ENCODE peak calls at places on chromosomes 4 and X, in five cellular contexts. One of them, this sample, is unnamed.

GRCh38 chr4:156109943-156110925 is 156.6 kb upstream of the CTSO start:
- DNase-seq in HepG2: no peak
- DNase-seq in ovary: no peak
- DNase-seq in heart left ventricle: peak
- DNase-seq in IMR-90: peak
- DNase-seq in this sample: no peak

GRCh38 chr4:73855406-73855805 is 2.3 kb downstream of the PF4V1 start:
- DNase-seq in HepG2: no peak
- DNase-seq in ovary: no peak
- DNase-seq in heart left ventricle: no peak
- DNase-seq in IMR-90: no peak
- DNase-seq in this sample: no peak

GRCh38 chr4:10893417-10893816 is 208.8 kb upstream of the CLNK start:
- DNase-seq in HepG2: no peak
- DNase-seq in ovary: no peak
- DNase-seq in heart left ventricle: no peak
- DNase-seq in IMR-90: no peak
- DNase-seq in this sample: no peak

GRCh38 chr4:178264001-178264400 is 821.8 kb upstream of the AGA start:
- DNase-seq in HepG2: no peak
- DNase-seq in ovary: no peak
- DNase-seq in heart left ventricle: no peak
- DNase-seq in IMR-90: no peak
- DNase-seq in this sample: no peak

GRCh38 chr4:149145803-149146202 is 669.8 kb downstream of the IQCM start:
- DNase-seq in HepG2: no peak
- DNase-seq in ovary: no peak
- DNase-seq in heart left ventricle: no peak
- DNase-seq in IMR-90: peak
- DNase-seq in this sample: no peak

GRCh38 chrX:10365532-10366265 is 208.9 kb downstream of the CLCN4 start:
- DNase-seq in HepG2: no peak
- DNase-seq in ovary: no peak
- DNase-seq in heart left ventricle: no peak
- DNase-seq in IMR-90: no peak
- DNase-seq in this sample: no peak

GRCh38 chr4:6692379-6692778 is 1.3 kb upstream of the S100P start:
- DNase-seq in HepG2: no peak
- DNase-seq in ovary: no peak
- DNase-seq in heart left ventricle: no peak
- DNase-seq in IMR-90: no peak
- DNase-seq in this sample: no peak

GRCh38 chr4:54683616-54684346 is 26.0 kb downstream of the KIT start:
- DNase-seq in HepG2: peak
- DNase-seq in ovary: no peak
- DNase-seq in heart left ventricle: no peak
- DNase-seq in IMR-90: no peak
- DNase-seq in this sample: no peak

GRCh38 chr4:2395584-2395983 is 22.9 kb downstream of the ZFYVE28 start:
- DNase-seq in HepG2: no peak
- DNase-seq in ovary: no peak
- DNase-seq in heart left ventricle: no peak
- DNase-seq in IMR-90: no peak
- DNase-seq in this sample: no peak

GRCh38 chr4:24842356-24842755 is 47.0 kb downstream of the SOD3 start:
- DNase-seq in HepG2: no peak
- DNase-seq in ovary: no peak
- DNase-seq in heart left ventricle: no peak
- DNase-seq in IMR-90: peak
- DNase-seq in this sample: no peak

GRCh38 chr4:41061482-41062185 is 152.7 kb downstream of the APBB2 start:
- DNase-seq in HepG2: no peak
- DNase-seq in ovary: no peak
- DNase-seq in heart left ventricle: no peak
- DNase-seq in IMR-90: peak
- DNase-seq in this sample: no peak

GRCh38 chr4:176205299-176205698 is 9.9 kb upstream of the SPATA4 start:
- DNase-seq in HepG2: no peak
- DNase-seq in ovary: no peak
- DNase-seq in heart left ventricle: no peak
- DNase-seq in IMR-90: no peak
- DNase-seq in this sample: no peak

GRCh38 chr4:874071-874470 is 48.1 kb upstream of the CPLX1 start:
- DNase-seq in HepG2: no peak
- DNase-seq in ovary: no peak
- DNase-seq in heart left ventricle: no peak
- DNase-seq in IMR-90: no peak
- DNase-seq in this sample: no peak

GRCh38 chrX:44570524-44570923 is 27.9 kb upstream of the FUNDC1 start:
- DNase-seq in HepG2: no peak
- DNase-seq in ovary: no peak
- DNase-seq in heart left ventricle: no peak
- DNase-seq in IMR-90: peak
- DNase-seq in this sample: no peak

GRCh38 chrX:31545726-31546125 is 473.9 kb upstream of the FTHL17 start:
- DNase-seq in HepG2: no peak
- DNase-seq in ovary: no peak
- DNase-seq in heart left ventricle: no peak
- DNase-seq in IMR-90: no peak
- DNase-seq in this sample: no peak

DNA sequence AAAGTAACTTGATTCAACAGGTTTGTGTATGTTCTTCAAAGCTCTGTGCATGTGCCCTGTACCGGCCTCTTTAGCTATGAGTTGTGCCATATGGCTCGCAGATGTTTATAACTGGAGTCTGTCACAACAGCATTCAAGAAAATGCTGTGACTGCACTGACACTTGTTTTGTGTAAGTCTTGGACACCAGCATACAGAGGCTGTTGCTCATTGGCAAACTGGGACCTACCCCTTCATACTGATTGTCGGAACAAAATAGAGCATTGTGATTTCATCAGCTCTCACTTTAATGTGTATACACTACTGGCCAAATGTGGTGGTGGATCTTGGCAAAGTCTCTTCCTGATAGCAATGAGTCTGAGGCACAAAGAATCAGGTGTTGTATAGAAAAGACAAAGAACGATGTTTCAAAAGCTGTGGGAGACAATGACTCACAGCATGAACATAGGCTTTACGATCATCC is 133.9 kb downstream of the EGF start:
- DNase-seq in HepG2: no peak
- DNase-seq in ovary: no peak
- DNase-seq in heart left ventricle: no peak
- DNase-seq in IMR-90: peak
- DNase-seq in this sample: no peak
- H3K4me3 ChIP-seq in HepG2: no peak
- H3K4me3 ChIP-seq in ovary: no peak
- H3K4me3 ChIP-seq in heart left ventricle: no peak
- H3K4me3 ChIP-seq in IMR-90: no peak
- H3K4me3 ChIP-seq in this sample: no peak

GRCh38 chr4:183362916-183363542 is 40.8 kb upstream of the CLDN24 start:
- DNase-seq in HepG2: peak
- DNase-seq in ovary: no peak
- DNase-seq in heart left ventricle: no peak
- DNase-seq in IMR-90: peak
- DNase-seq in this sample: no peak
- TF ChIP-seq POLR2A in HepG2: no peak
- TF ChIP-seq POLR2A in ovary: no peak
- TF ChIP-seq POLR2A in heart left ventricle: no peak
- TF ChIP-seq POLR2A in IMR-90: no peak
- TF ChIP-seq POLR2A in this sample: no peak

GRCh38 chr4:98997176-98997575 is 1.7 kb downstream of the METAP1 start:
- DNase-seq in HepG2: no peak
- DNase-seq in ovary: no peak
- DNase-seq in heart left ventricle: no peak
- DNase-seq in IMR-90: no peak
- DNase-seq in this sample: no peak
- H3K4me3 ChIP-seq in HepG2: peak
- H3K4me3 ChIP-seq in ovary: no peak
- H3K4me3 ChIP-seq in heart left ventricle: peak
- H3K4me3 ChIP-seq in IMR-90: no peak
- H3K4me3 ChIP-seq in this sample: no peak

GRCh38 chrX:41240504-41240903 is 93.5 kb upstream of the DDX3X start:
- DNase-seq in HepG2: no peak
- DNase-seq in ovary: no peak
- DNase-seq in heart left ventricle: no peak
- DNase-seq in IMR-90: no peak
- DNase-seq in this sample: no peak
- TF ChIP-seq POLR2A in HepG2: no peak
- TF ChIP-seq POLR2A in ovary: no peak
- TF ChIP-seq POLR2A in heart left ventricle: no peak
- TF ChIP-seq POLR2A in IMR-90: no peak
- TF ChIP-seq POLR2A in this sample: no peak

GRCh38 chr4:183431614-183432013 is 12.8 kb upstream of the CDKN2AIP start:
- DNase-seq in HepG2: no peak
- DNase-seq in ovary: peak
- DNase-seq in heart left ventricle: no peak
- DNase-seq in IMR-90: no peak
- DNase-seq in this sample: no peak
- H3K4me3 ChIP-seq in HepG2: no peak
- H3K4me3 ChIP-seq in ovary: no peak
- H3K4me3 ChIP-seq in heart left ventricle: no peak
- H3K4me3 ChIP-seq in IMR-90: no peak
- H3K4me3 ChIP-seq in this sample: no peak

GRCh38 chr4:185395255-185395955 is at the start of gene LRP2BP:
- DNase-seq in HepG2: peak
- DNase-seq in ovary: no peak
- DNase-seq in heart left ventricle: no peak
- DNase-seq in IMR-90: no peak
- DNase-seq in this sample: no peak

GRCh38 chr4:185395956-185396723 is 416 bp upstream of the LRP2BP start:
- DNase-seq in HepG2: peak
- DNase-seq in ovary: peak
- DNase-seq in heart left ventricle: peak
- DNase-seq in IMR-90: peak
- DNase-seq in this sample: peak

GRCh38 chr4:185394568-185395254 is 1.0 kb downstream of the LRP2BP start:
- DNase-seq in HepG2: no peak
- DNase-seq in ovary: no peak
- DNase-seq in heart left ventricle: no peak
- DNase-seq in IMR-90: no peak
- DNase-seq in this sample: no peak

GRCh38 chr4:185398618-185399017 is 2.0 kb downstream of the ANKRD37 start:
- DNase-seq in HepG2: no peak
- DNase-seq in ovary: no peak
- DNase-seq in heart left ventricle: no peak
- DNase-seq in IMR-90: no peak
- DNase-seq in this sample: no peak

DNA sequence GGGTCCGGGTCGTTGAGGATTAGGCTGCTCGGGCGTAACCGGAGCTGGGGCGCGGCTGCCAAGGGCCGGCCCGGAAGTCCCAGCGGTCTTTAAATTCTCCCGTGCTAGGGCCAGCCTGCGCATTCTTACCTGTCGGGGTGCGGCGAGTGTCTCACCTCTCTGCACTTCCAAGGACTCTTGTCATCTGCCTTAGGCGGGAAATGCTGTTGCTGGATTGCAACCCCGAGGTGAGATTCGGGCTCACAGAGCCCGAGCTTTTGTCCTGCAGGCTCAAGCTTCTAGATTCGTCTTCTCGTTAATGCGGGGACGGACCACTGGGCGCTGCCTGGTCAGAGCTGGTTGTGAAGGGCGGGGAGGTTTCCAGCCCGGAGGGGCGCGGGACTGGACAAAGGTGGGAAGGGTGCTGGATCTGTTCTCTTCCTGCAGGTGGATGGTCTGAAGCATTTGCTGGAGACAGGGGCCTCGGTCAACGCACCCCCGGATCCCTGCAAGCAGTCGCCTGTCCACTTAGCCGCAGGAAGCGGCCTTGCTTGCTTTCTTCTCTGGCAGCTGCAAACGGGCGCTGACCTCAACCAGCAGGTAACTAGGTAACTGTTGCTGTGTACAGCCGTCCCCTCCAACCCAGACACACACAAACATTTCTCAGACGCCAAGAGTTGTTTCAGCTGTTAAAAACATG is at the start of gene ANKRD37:
- DNase-seq in HepG2: peak
- DNase-seq in ovary: no peak
- DNase-seq in heart left ventricle: peak
- DNase-seq in IMR-90: peak
- DNase-seq in this sample: no peak
- TF ChIP-seq POLR2A in HepG2: peak
- TF ChIP-seq POLR2A in ovary: no peak
- TF ChIP-seq POLR2A in heart left ventricle: no peak
- TF ChIP-seq POLR2A in IMR-90: no peak
- TF ChIP-seq POLR2A in this sample: no peak

GRCh38 chr4:113505057-113505456 is 256.5 kb downstream of the CAMK2D start:
- DNase-seq in HepG2: no peak
- DNase-seq in ovary: no peak
- DNase-seq in heart left ventricle: no peak
- DNase-seq in IMR-90: no peak
- DNase-seq in this sample: no peak
- H3K4me3 ChIP-seq in HepG2: no peak
- H3K4me3 ChIP-seq in ovary: no peak
- H3K4me3 ChIP-seq in heart left ventricle: no peak
- H3K4me3 ChIP-seq in IMR-90: no peak
- H3K4me3 ChIP-seq in this sample: no peak

GRCh38 chr4:114187592-114187991 is 208.1 kb upstream of the ARSJ start:
- DNase-seq in HepG2: no peak
- DNase-seq in ovary: no peak
- DNase-seq in heart left ventricle: no peak
- DNase-seq in IMR-90: no peak
- DNase-seq in this sample: no peak

GRCh38 chr4:114191496-114191895 is 212.0 kb upstream of the ARSJ start:
- DNase-seq in HepG2: no peak
- DNase-seq in ovary: no peak
- DNase-seq in heart left ventricle: no peak
- DNase-seq in IMR-90: no peak
- DNase-seq in this sample: no peak

GRCh38 chr4:114193625-114194399 is 214.4 kb upstream of the ARSJ start:
- DNase-seq in HepG2: no peak
- DNase-seq in ovary: no peak
- DNase-seq in heart left ventricle: no peak
- DNase-seq in IMR-90: peak
- DNase-seq in this sample: no peak

DNA sequence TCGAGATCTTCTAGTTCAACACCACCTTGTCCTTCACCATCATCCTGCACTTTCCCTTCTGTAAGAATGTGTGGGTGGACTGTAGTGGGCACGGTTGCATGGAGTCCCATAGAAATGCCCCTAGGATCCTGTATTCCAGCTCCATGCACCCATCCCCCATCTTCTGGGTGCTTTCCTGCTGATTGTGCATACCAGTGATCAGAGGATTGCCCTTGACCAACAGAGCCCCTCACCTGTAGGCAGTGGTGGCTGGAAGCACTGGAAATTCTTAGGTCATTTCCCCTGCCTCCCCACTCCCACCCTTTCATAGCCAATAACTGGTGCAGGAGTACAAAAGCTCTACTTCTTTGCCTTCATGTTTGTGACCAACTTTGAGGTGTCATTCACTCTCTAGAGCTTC is 213.4 kb upstream of the ARSJ start:
- DNase-seq in HepG2: no peak
- DNase-seq in ovary: no peak
- DNase-seq in heart left ventricle: no peak
- DNase-seq in IMR-90: no peak
- DNase-seq in this sample: no peak
- TF ChIP-seq POLR2A in HepG2: no peak
- TF ChIP-seq POLR2A in ovary: no peak
- TF ChIP-seq POLR2A in heart left ventricle: no peak
- TF ChIP-seq POLR2A in IMR-90: no peak
- TF ChIP-seq POLR2A in this sample: no peak

This sample was measured in lower leg skin.